ENCODE peak calls at places on chromosomes 13 and 19, in six cellular contexts. H is heart right ventricle, Q is AG09309, P is DMS79, X is activated gamma-delta T cell treated with Interleukin-2 at 50 U/mL for 16 hours, L is NCI-H69. T is an unnamed sample.

GRCh38 chr19:5150331-5150901 is 181.5 kb downstream of the KDM4B start:
- DNase-seq in H (peak; percentile 8), Q (no peak), P (no peak), X (no peak), L (no peak), T (no peak)

GRCh38 chr19:4534836-4535658 is at the start of gene PLIN5:
- DNase-seq in L (peak; percentile 97), Q (no peak), H (peak; percentile 83), X (peak; percentile 22), P (peak; percentile 73), T (no peak)

GRCh38 chr13:22897571-22898314 is 283.0 kb upstream of the SGCG start:
- DNase-seq in Q (no peak), H (no peak), P (no peak), L (no peak), X (no peak), T (no peak)

GRCh38 chr19:11261902-11262839 is at the start of gene DOCK6:
- DNase-seq in H (peak; percentile 56), L (peak; percentile 61), Q (no peak), P (no peak), X (no peak), T (no peak)

GRCh38 chr13:101332583-101332982 is 83.7 kb downstream of the NALCN start:
- DNase-seq in X (no peak), Q (no peak), L (no peak), P (no peak), H (no peak), T (no peak)

GRCh38 chr13:21458816-21459701 is at the start of gene ZDHHC20:
- DNase-seq in H (peak; percentile 96), X (peak; percentile 89), L (peak; percentile 87), Q (no peak), P (peak; percentile 25), T (peak; percentile 87)

GRCh38 chr13:38752726-38753125 is 65.8 kb downstream of the FREM2 start:
- DNase-seq in P (no peak), Q (no peak), X (no peak), H (no peak), L (peak; percentile 22), T (no peak)

GRCh38 chr13:28313579-28313978 is 175.2 kb downstream of the PAN3 start:
- DNase-seq in X (no peak), H (no peak), L (no peak), Q (no peak), P (no peak), T (no peak)

GRCh38 chr19:28466107-28467045 is 746.6 kb downstream of the UQCRFS1 start:
- DNase-seq in L (peak; percentile 42), P (no peak), Q (peak; percentile 17), H (peak; percentile 45), X (peak; percentile 74), T (peak; percentile 7)

GRCh38 chr19:17648097-17648660 is 40.0 kb downstream of the UNC13A start:
- DNase-seq in X (no peak), Q (no peak), H (no peak), P (no peak), L (no peak), T (no peak)

GRCh38 chr13:94620286-94620896 is 18.7 kb downstream of the GPR180 start:
- DNase-seq in P (peak; percentile 13), H (no peak), X (no peak), L (peak; percentile 79), Q (no peak), T (peak; percentile 4)

GRCh38 chr19:19230505-19230904 is 18.7 kb downstream of the NCAN start:
- DNase-seq in X (no peak), L (no peak), Q (no peak), P (no peak), H (no peak), T (no peak)

GRCh38 chr13:111531505-111531904 is 211.1 kb downstream of the TEX29 start:
- DNase-seq in Q (no peak), X (no peak), H (no peak), P (peak; percentile 24), L (peak; percentile 65), T (no peak)

GRCh38 chr19:16026131-16026530 is 50.2 kb upstream of the TPM4 start:
- DNase-seq in P (no peak), L (no peak), Q (no peak), X (no peak), H (no peak), T (no peak)

GRCh38 chr13:71515639-71516038 is 351.4 kb downstream of the DACH1 start:
- DNase-seq in L (peak; percentile 91), H (no peak), P (no peak), Q (no peak), X (no peak), T (no peak)